ENCODE peak calls at places on chromosomes 11 and 22, in ten cellular contexts. L is coronary artery, F is nephron progenitor cell, T is AG10803, E is Peyer's patch, D is fibroblast of the aortic adventitia, K is Calu3, Y is ovary, A is IMR-90, G is bronchial epithelial cell. Z is an unnamed sample.
A peak's percentile ranks its signal among the peaks of the same experiment; 100 is the strongest.

GRCh38 chr11:126410649-126411048 is 55.2 kb downstream of the ST3GAL4 start:
- DNase-seq in K (no peak), Y (no peak), G (no peak), L (peak; percentile 76), D (peak; percentile 71), F (no peak), A (peak; percentile 22), E (no peak), T (peak; percentile 75), Z (no peak)

GRCh38 chr11:72758690-72759389 is 6.6 kb upstream of the ARAP1 start:
- DNase-seq in D (peak; percentile 23), E (peak; percentile 67), F (no peak), L (no peak), K (no peak), Y (peak; percentile 75), A (peak; percentile 96), G (no peak), T (peak; percentile 41), Z (no peak)

GRCh38 chr11:116866774-116867455 is 29.5 kb upstream of the APOA1 start:
- DNase-seq in E (no peak), Y (no peak), K (no peak), D (no peak), G (no peak), F (no peak), L (no peak), T (peak; percentile 76), A (no peak), Z (no peak)

GRCh38 chr11:84788220-84788619 is 838.9 kb downstream of the DLG2 start:
- DNase-seq in K (no peak), G (peak; percentile 6), Y (no peak), A (no peak), L (no peak), E (no peak), F (no peak), D (no peak), T (no peak), Z (no peak)

GRCh38 chr11:33387586-33387985 is 130.4 kb downstream of the HIPK3 start:
- DNase-seq in L (no peak), T (peak; percentile 71), D (no peak), G (no peak), A (no peak), K (no peak), E (no peak), Y (no peak), F (no peak), Z (no peak)

GRCh38 chr11:76638267-76639197 is 32.0 kb downstream of the LRRC32 start:
- DNase-seq in F (no peak), K (no peak), Y (no peak), G (no peak), E (peak; percentile 30), T (no peak), D (no peak), L (no peak), A (no peak), Z (no peak)

GRCh38 chr22:16972311-16972710 is 35.7 kb downstream of the GAB4 start:
- DNase-seq in F (no peak), K (no peak), G (no peak), L (no peak), D (no peak), A (no peak), E (no peak), T (no peak), Y (no peak), Z (no peak)

GRCh38 chr22:48636746-48637145 is 1190.9 kb downstream of the BRD1 start:
- DNase-seq in A (no peak), L (no peak), K (no peak), T (no peak), E (no peak), Y (no peak), D (no peak), G (no peak), F (no peak), Z (no peak)

GRCh38 chr22:37759281-37759680 is 48.5 kb upstream of the GCAT start:
- DNase-seq in T (no peak), K (no peak), L (no peak), Y (no peak), F (no peak), A (no peak), G (no peak), D (no peak), E (no peak), Z (no peak)

GRCh38 chr11:6979365-6979764 is 40.8 kb downstream of the ZNF214 start:
- DNase-seq in K (no peak), E (no peak), Y (no peak), A (peak; percentile 65), T (peak; percentile 32), L (no peak), D (peak; percentile 16), F (no peak), G (peak; percentile 66), Z (no peak)

GRCh38 chr22:25840162-25840561 is 98.2 kb downstream of the MYO18B start:
- DNase-seq in D (no peak), K (no peak), G (no peak), A (no peak), Y (no peak), E (no peak), L (peak; percentile 52), T (no peak), F (peak; percentile 44), Z (no peak)

GRCh38 chr11:119531623-119532022 is 108.7 kb upstream of the THY1 start:
- DNase-seq in K (no peak), D (no peak), G (no peak), F (no peak), L (peak; percentile 54), Y (no peak), T (no peak), E (no peak), A (no peak), Z (no peak)

GRCh38 chr11:10920205-10920604 is 62.4 kb upstream of the ZBED5 start:
- DNase-seq in Y (no peak), G (no peak), F (no peak), A (peak; percentile 83), K (no peak), L (no peak), D (peak; percentile 73), T (no peak), E (no peak), Z (no peak)

DNA sequence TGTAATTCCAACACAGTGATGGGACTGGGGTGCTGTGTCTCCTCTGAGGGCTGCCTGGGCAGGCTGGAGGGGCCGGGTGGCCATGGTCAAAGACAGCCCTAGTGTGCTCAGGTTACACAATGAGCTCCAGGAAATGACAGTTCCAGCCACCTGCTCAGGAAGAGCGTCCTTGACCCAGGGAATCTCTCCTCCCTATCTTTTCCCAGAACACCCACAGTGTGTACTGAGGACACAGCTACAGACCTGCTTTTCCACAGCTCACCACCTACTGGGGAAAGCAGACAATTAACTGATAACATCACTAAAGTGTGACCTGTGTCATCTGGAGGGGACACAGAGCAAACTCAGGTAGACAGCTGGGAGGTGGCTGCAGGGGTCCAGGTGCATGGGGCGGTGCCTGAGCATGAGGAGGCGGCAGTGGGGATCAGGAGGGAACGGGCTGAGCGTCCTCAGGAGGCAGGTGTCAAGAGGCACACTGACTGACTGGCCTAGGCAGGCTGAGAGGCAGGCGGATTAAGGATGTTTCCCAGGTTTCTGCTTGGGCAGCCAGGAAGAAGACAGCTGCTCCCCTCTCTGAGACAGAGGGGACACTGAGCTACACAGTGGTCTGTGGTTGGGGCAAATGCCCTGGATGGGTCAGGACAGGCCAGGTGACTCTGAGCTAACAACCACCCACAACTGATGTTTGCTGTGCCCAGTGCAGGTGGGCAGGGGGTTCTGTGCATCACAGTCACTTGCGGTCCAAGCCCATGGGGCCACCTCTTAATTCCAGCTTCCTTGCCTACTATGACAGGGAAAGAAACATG is 56.1 kb downstream of the ARFGAP3 start:
- DNase-seq in K (no peak), Y (no peak), L (peak; percentile 49), F (no peak), G (no peak), A (no peak), D (no peak), T (no peak), E (no peak), Z (no peak)
- TF ChIP-seq CTCF in K (no peak), Y (no peak), L (no peak), F (no peak), G (no peak), A (no peak), D (no peak), T (no peak), E (no peak), Z (peak; percentile 8)

DNA sequence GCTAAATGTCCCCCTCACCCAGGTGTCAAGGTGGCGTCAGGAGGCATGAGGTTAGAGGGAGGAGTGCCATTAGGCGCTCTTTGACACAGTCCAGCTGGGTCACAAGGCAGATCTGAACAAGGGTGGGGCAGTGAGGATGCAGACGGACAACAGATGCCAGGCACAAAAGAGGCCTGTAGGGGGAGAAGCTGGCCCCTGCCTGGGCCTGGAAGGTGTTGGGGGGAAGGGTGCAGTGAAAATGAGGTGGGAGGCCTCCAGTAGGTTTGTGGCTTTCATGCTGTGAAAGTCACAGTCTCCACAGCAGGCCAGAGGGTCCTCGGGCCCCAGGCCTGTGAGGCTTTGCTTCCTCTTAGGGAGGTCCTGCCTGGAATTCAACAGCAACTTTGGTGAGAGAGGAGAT is 85.0 kb upstream of the PLET1 start:
- DNase-seq in T (no peak), Y (no peak), L (peak; percentile 59), K (no peak), A (no peak), F (no peak), E (peak; percentile 36), G (no peak), D (no peak), Z (no peak)
- TF ChIP-seq CTCF in T (no peak), Y (no peak), L (no peak), K (no peak), A (no peak), F (peak; percentile 6), E (no peak), G (no peak), D (no peak), Z (no peak)

DNA sequence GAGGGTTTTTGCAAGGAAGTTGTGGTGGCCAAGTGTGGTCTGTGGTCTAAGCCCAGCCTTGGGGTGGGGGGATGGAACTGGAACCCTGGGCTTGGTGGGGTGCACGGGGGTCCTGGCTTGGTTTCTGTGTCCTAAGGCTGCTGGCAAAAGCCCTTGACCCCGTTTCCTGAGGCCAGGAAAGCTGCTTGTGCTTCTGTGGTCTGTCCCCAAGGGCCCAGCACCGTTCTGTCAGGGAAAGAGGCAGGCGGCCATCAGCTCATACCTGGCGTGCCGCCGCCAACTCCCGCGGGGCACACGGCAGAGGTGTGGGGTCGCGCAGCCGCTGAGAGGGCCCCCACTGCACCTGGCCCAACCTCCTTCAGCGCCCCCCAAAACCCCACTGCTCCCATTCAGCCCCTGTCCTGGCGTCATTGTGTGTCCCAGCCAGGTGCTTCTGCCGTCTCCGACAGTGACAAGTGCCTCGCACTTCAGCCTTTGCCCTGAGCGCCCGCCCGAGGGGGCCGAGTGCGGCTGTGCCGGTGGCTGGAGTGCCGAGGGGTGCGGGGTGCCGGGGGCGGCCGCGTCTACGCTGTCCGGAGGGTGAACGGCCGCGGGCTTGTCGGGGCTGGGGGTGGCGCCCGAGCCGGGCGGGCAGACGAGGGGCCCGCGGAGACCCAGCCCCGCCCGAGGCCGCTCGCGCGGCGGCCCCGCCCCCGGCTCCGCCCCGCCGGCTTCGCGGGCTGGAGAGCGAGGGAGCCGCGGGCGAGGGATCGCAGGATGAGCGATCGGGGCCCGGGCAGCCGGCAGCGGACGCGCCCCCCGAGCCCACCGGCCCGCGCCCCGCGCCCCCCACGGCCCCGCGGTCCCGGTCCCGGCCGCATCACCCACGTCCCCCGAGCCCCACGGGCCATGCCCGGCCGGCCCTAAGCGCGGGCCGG is at the start of gene CNIH2:
- DNase-seq in D (no peak), Y (peak; percentile 58), K (peak; percentile 33), G (no peak), L (no peak), A (no peak), E (peak; percentile 78), T (no peak), F (peak; percentile 77), Z (no peak)
- TF ChIP-seq CTCF in D (no peak), Y (no peak), K (no peak), G (no peak), L (no peak), A (no peak), E (no peak), T (no peak), F (no peak), Z (no peak)

GRCh38 chr11:68798221-68798813 is 43.4 kb downstream of the CPT1A start:
- DNase-seq in F (peak; percentile 74), K (peak; percentile 33), D (peak; percentile 15), A (no peak), E (peak; percentile 58), Y (peak; percentile 42), L (no peak), G (no peak), T (peak; percentile 6), Z (peak; percentile 34)
- TF ChIP-seq CTCF in F (peak; percentile 67), K (peak; percentile 69), D (peak; percentile 69), A (peak; percentile 42), E (peak; percentile 53), Y (no peak), L (peak; percentile 28), G (peak; percentile 73), T (peak; percentile 62), Z (peak; percentile 26)